ENCODE peak calls at places on chromosomes 12 and 14, in four cellular contexts. One of them, this sample, is unnamed.

GRCh38 chr14:61585598-61586538 is 109.4 kb upstream of the HIF1A start:
- DNase-seq in H1: no peak
- DNase-seq in HepG2: no peak
- DNase-seq in GM12878: no peak
- DNase-seq in this sample: no peak

GRCh38 chr14:20624495-20625070 is 16.9 kb downstream of the OR6S1 start:
- DNase-seq in H1: peak
- DNase-seq in GM12878: no peak
- DNase-seq in HepG2: no peak
- DNase-seq in this sample: peak

GRCh38 chr12:131803995-131804521 is 24.1 kb upstream of the MMP17 start:
- DNase-seq in H1: no peak
- DNase-seq in HepG2: no peak
- DNase-seq in GM12878: no peak
- DNase-seq in this sample: no peak

GRCh38 chr14:93959239-93960107 is 16.9 kb downstream of the ASB2 start:
- DNase-seq in H1: no peak
- DNase-seq in GM12878: peak
- DNase-seq in HepG2: peak
- DNase-seq in this sample: peak

GRCh38 chr12:10369557-10370150 is 20.2 kb downstream of the KLRK1 start:
- DNase-seq in H1: no peak
- DNase-seq in GM12878: no peak
- DNase-seq in HepG2: no peak
- DNase-seq in this sample: no peak

GRCh38 chr14:70358631-70359030 is 852 bp downstream of the COX16 start:
- DNase-seq in H1: no peak
- DNase-seq in HepG2: no peak
- DNase-seq in GM12878: no peak
- DNase-seq in this sample: no peak

GRCh38 chr12:124786065-124786964 is 77.3 kb downstream of the SCARB1 start:
- DNase-seq in H1: peak
- DNase-seq in HepG2: no peak
- DNase-seq in GM12878: no peak
- DNase-seq in this sample: peak

GRCh38 chr14:68585690-68586089 is 207.2 kb downstream of the ZFP36L1 start:
- DNase-seq in H1: no peak
- DNase-seq in GM12878: no peak
- DNase-seq in HepG2: no peak
- DNase-seq in this sample: no peak

GRCh38 chr12:131018808-131019397 is 65.2 kb downstream of the ADGRD1 start:
- DNase-seq in H1: no peak
- DNase-seq in GM12878: no peak
- DNase-seq in HepG2: no peak
- DNase-seq in this sample: no peak

GRCh38 chr12:112664569-112664968 is 127.0 kb upstream of the RPH3A start:
- DNase-seq in H1: peak
- DNase-seq in HepG2: no peak
- DNase-seq in GM12878: no peak
- DNase-seq in this sample: peak

GRCh38 chr12:100951756-100952155 is 157.2 kb downstream of the ANO4 start:
- DNase-seq in GM12878: no peak
- DNase-seq in HepG2: no peak
- DNase-seq in H1: no peak
- DNase-seq in this sample: no peak

GRCh38 chr12:74624206-74624605 is 86.6 kb downstream of the ATXN7L3B start:
- DNase-seq in HepG2: no peak
- DNase-seq in H1: no peak
- DNase-seq in GM12878: no peak
- DNase-seq in this sample: no peak

GRCh38 chr12:108570743-108571603 is 8.6 kb downstream of the ISCU start:
- DNase-seq in H1: peak
- DNase-seq in HepG2: peak
- DNase-seq in GM12878: no peak
- DNase-seq in this sample: peak

GRCh38 chr12:52865090-52865944 is 16.5 kb upstream of the KRT78 start:
- DNase-seq in GM12878: no peak
- DNase-seq in H1: peak
- DNase-seq in HepG2: peak
- DNase-seq in this sample: peak

GRCh38 chr14:68135028-68135427 is 315.4 kb downstream of the RAD51B start:
- DNase-seq in H1: no peak
- DNase-seq in GM12878: no peak
- DNase-seq in HepG2: no peak
- DNase-seq in this sample: no peak

GRCh38 chr12:82527165-82527780 is 159.4 kb upstream of the TMTC2 start:
- DNase-seq in H1: no peak
- DNase-seq in GM12878: no peak
- DNase-seq in HepG2: peak
- DNase-seq in this sample: peak

GRCh38 chr12:30953257-30953656 is 26.7 kb downstream of the TSPAN11 start:
- DNase-seq in H1: no peak
- DNase-seq in GM12878: no peak
- DNase-seq in HepG2: no peak
- DNase-seq in this sample: no peak

GRCh38 chr12:18158774-18159557 is 69.0 kb upstream of the RERGL start:
- DNase-seq in GM12878: no peak
- DNase-seq in H1: peak
- DNase-seq in HepG2: peak
- DNase-seq in this sample: peak

GRCh38 chr12:103647267-103647666 is 60.2 kb downstream of the STAB2 start:
- DNase-seq in HepG2: no peak
- DNase-seq in H1: no peak
- DNase-seq in GM12878: no peak
- DNase-seq in this sample: no peak

GRCh38 chr12:132489078-132489601 is 811 bp upstream of the FBRSL1 start:
- DNase-seq in H1: no peak
- DNase-seq in HepG2: no peak
- DNase-seq in GM12878: no peak
- DNase-seq in this sample: peak

GRCh38 chr12:98745578-98746391 is 100.7 kb downstream of the APAF1 start:
- DNase-seq in GM12878: no peak
- DNase-seq in H1: no peak
- DNase-seq in HepG2: no peak
- DNase-seq in this sample: no peak

GRCh38 chr14:77638738-77639137 is 22.3 kb upstream of the SPTLC2 start:
- DNase-seq in H1: no peak
- DNase-seq in HepG2: no peak
- DNase-seq in GM12878: no peak
- DNase-seq in this sample: no peak

GRCh38 chr12:49079796-49080195 is 10.0 kb upstream of the RHEBL1 start:
- DNase-seq in HepG2: no peak
- DNase-seq in H1: no peak
- DNase-seq in GM12878: no peak
- DNase-seq in this sample: no peak

GRCh38 chr14:59175404-59175803 is 13.1 kb upstream of the DAAM1 start:
- DNase-seq in HepG2: no peak
- DNase-seq in H1: no peak
- DNase-seq in GM12878: peak
- DNase-seq in this sample: no peak

GRCh38 chr14:61570188-61570960 is 124.9 kb upstream of the HIF1A start:
- DNase-seq in GM12878: no peak
- DNase-seq in H1: no peak
- DNase-seq in HepG2: no peak
- DNase-seq in this sample: no peak

GRCh38 chr12:75751769-75752471 is 240.5 kb upstream of the KRR1 start:
- DNase-seq in H1: no peak
- DNase-seq in GM12878: no peak
- DNase-seq in HepG2: peak
- DNase-seq in this sample: no peak
- TF ChIP-seq CHD2 in H1: no peak
- TF ChIP-seq CHD2 in GM12878: no peak
- TF ChIP-seq CHD2 in HepG2: no peak
- TF ChIP-seq CHD2 in this sample: no peak

GRCh38 chr12:120126635-120127005 is 10.1 kb upstream of the RAB35 start:
- DNase-seq in GM12878: no peak
- DNase-seq in H1: no peak
- DNase-seq in HepG2: no peak
- DNase-seq in this sample: no peak

GRCh38 chr12:120121766-120122293 is 5.3 kb upstream of the RAB35 start:
- DNase-seq in GM12878: peak
- DNase-seq in H1: no peak
- DNase-seq in HepG2: peak
- DNase-seq in this sample: no peak

GRCh38 chr12:120125029-120125428 is 8.5 kb upstream of the RAB35 start:
- DNase-seq in H1: no peak
- DNase-seq in HepG2: no peak
- DNase-seq in GM12878: no peak
- DNase-seq in this sample: no peak

GRCh38 chr12:120130011-120130410 is 13.5 kb upstream of the RAB35 start:
- DNase-seq in GM12878: no peak
- DNase-seq in HepG2: no peak
- DNase-seq in H1: no peak
- DNase-seq in this sample: no peak

DNA sequence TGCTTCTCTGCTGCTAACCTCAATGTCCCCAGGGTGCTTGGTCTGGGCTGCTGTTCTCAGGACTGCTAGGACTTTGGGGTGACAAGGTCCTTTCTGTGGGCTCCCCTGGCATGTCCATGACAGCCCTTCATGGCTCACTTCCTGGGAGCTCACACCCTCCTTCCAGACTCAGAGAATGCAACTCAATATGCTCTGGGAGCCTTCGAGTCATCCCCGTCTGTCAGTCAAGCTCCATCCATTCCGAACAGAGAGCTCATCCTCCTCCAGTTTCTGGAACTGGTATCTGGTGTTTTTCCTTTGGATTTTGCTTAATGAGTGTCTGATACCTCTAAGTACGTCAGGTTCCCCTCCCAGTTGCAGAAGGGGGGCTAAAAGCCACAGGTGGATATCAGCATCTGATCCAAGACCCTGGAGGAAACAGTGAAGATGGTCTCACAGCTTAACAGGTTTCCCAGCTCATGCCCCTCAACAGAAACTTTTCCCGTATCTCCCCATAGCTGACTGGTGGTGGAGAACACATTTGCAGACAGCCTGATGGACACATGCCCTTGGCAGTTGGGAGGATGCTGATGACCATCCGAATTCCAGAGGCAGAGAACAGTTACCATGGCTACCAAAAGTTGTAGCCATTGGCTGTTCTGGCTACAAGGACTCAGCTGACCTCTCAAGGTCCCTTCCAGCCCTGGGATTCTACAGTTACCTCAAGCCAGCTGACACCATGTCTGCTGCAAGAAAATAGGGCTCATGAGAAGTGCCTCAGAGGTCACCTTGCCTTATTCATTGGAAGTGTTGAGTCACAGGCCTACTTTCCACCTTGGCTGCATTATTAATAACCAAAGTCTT is 9.5 kb upstream of the RAB35 start:
- DNase-seq in GM12878: no peak
- DNase-seq in H1: no peak
- DNase-seq in HepG2: no peak
- DNase-seq in this sample: no peak
- TF ChIP-seq HDAC6 in GM12878: no peak
- TF ChIP-seq HDAC6 in H1: no peak
- TF ChIP-seq HDAC6 in HepG2: no peak
- TF ChIP-seq HDAC6 in this sample: no peak

GRCh38 chr12:66900616-66901015 is 221.7 kb upstream of the GRIP1 start:
- DNase-seq in GM12878: no peak
- DNase-seq in H1: no peak
- DNase-seq in HepG2: no peak
- DNase-seq in this sample: no peak

GRCh38 chr12:66902020-66902419 is 223.1 kb upstream of the GRIP1 start:
- DNase-seq in H1: no peak
- DNase-seq in GM12878: no peak
- DNase-seq in HepG2: no peak
- DNase-seq in this sample: no peak

GRCh38 chr12:66898700-66899469 is 220.0 kb upstream of the GRIP1 start:
- DNase-seq in HepG2: no peak
- DNase-seq in H1: no peak
- DNase-seq in GM12878: no peak
- DNase-seq in this sample: no peak

GRCh38 chr12:66899567-66899966 is 220.7 kb upstream of the GRIP1 start:
- DNase-seq in HepG2: no peak
- DNase-seq in GM12878: no peak
- DNase-seq in H1: no peak
- DNase-seq in this sample: no peak

GRCh38 chr12:66901136-66901932 is 222.5 kb upstream of the GRIP1 start:
- DNase-seq in HepG2: no peak
- DNase-seq in GM12878: peak
- DNase-seq in H1: no peak
- DNase-seq in this sample: no peak
- TF ChIP-seq KDM1A in HepG2: no peak
- TF ChIP-seq KDM1A in GM12878: no peak
- TF ChIP-seq KDM1A in H1: no peak
- TF ChIP-seq KDM1A in this sample: no peak

DNA sequence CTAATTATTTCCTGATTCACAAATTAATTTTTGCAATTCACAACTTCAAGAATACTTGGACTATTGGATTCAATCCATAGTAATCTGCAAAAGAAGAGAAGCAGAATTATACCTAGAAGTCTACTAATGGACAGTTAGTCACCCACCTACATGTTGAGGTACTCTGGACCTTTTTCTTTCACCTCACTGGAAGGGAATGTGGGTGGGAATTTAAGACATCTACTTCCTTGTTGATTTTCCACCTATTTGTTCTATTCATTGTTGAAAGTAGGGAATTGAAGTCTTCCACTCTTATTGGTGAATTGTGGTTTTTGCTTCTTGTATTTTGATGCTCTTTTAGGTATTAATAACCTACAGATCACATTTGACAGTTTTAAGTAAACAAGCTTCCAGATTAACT is 11.0 kb downstream of the RESF1 start:
- DNase-seq in GM12878: no peak
- DNase-seq in H1: no peak
- DNase-seq in HepG2: peak
- DNase-seq in this sample: no peak
- TF ChIP-seq CHD2 in GM12878: no peak
- TF ChIP-seq CHD2 in H1: no peak
- TF ChIP-seq CHD2 in HepG2: no peak
- TF ChIP-seq CHD2 in this sample: no peak

This sample was measured in K562.